ENCODE peak calls at places on chromosome 22, in eight cellular contexts. Q is upper lobe of right lung; O is EL; M is head of caudate nucleus; I is right atrium auricular region; J is posterior vena cava; C is epithelial cell of esophagus; L is stimulated activated CD4-positive, alpha-beta T cell treated with anti-CD3 and anti-CD28 coated beads, Interleukin-15, amount 100 ng/mL, for 1 hour. W is an unnamed sample.
A peak's percentile ranks its signal among the peaks of the same experiment; 100 is the strongest.

GRCh38 chr22:49233507-49234100 is 594.1 kb downstream of the BRD1 start:
- DNase-seq in Q (no peak), I (peak; percentile 38), L (no peak), C (no peak), M (no peak), O (no peak), J (peak; percentile 34), W (peak; percentile 51)

GRCh38 chr22:37057796-37058510 is 6.4 kb downstream of the KCTD17 start:
- DNase-seq in Q (no peak), I (no peak), M (no peak), C (no peak), J (no peak), L (no peak), O (no peak), W (no peak)

GRCh38 chr22:42955842-42956241 is 59.1 kb downstream of the PACSIN2 start:
- DNase-seq in L (no peak), C (no peak), M (no peak), I (no peak), J (no peak), O (no peak), Q (no peak), W (no peak)

GRCh38 chr22:49906071-49906798 is 12.0 kb downstream of the ALG12 start:
- DNase-seq in O (no peak), I (no peak), M (no peak), C (no peak), J (no peak), L (no peak), Q (peak; percentile 60), W (no peak)

GRCh38 chr22:49727191-49727880 is 100.3 kb downstream of the BRD1 start:
- DNase-seq in Q (peak; percentile 47), C (no peak), L (no peak), J (peak; percentile 64), O (no peak), M (no peak), I (no peak), W (peak; percentile 61)

GRCh38 chr22:45903355-45904149 is 73.4 kb downstream of the WNT7B start:
- DNase-seq in I (no peak), L (no peak), J (no peak), C (peak; percentile 55), M (no peak), O (peak; percentile 84), Q (no peak), W (no peak)

GRCh38 chr22:48426466-48427380 is 1401.0 kb downstream of the BRD1 start:
- DNase-seq in L (no peak), M (no peak), O (no peak), C (no peak), J (peak; percentile 78), Q (peak; percentile 42), I (no peak), W (no peak)

GRCh38 chr22:49322861-49323622 is 504.6 kb downstream of the BRD1 start:
- DNase-seq in C (no peak), I (no peak), L (no peak), Q (peak; percentile 25), O (no peak), M (no peak), J (peak; percentile 26), W (peak; percentile 48)

GRCh38 chr22:30863161-30863833 is 105.3 kb downstream of the MORC2 start:
- DNase-seq in M (no peak), C (no peak), O (no peak), I (no peak), J (peak; percentile 61), L (no peak), Q (peak; percentile 42), W (peak; percentile 58)

GRCh38 chr22:46941958-46942815 is 179.7 kb downstream of the TBC1D22A start:
- DNase-seq in J (no peak), L (no peak), O (no peak), C (no peak), Q (no peak), I (peak; percentile 57), M (no peak), W (no peak)

GRCh38 chr22:19446603-19447387 is 716 bp downstream of the C22orf39 start:
- DNase-seq in Q (no peak), M (no peak), C (no peak), L (no peak), I (no peak), O (peak; percentile 23), J (no peak), W (no peak)

GRCh38 chr22:24434472-24435322 is 7.3 kb downstream of the ADORA2A start:
- DNase-seq in M (no peak), I (no peak), L (peak; percentile 39), Q (peak; percentile 59), O (no peak), C (no peak), J (peak; percentile 86), W (no peak)

GRCh38 chr22:45328822-45329535 is 19.2 kb downstream of the FAM118A start:
- DNase-seq in I (no peak), O (no peak), L (no peak), M (no peak), J (peak; percentile 66), C (no peak), Q (no peak), W (no peak)

GRCh38 chr22:37454857-37455686 is 27.8 kb upstream of the ELFN2 start:
- DNase-seq in M (no peak), C (peak; percentile 83), J (no peak), I (no peak), O (peak; percentile 89), L (no peak), Q (peak; percentile 79), W (no peak)

GRCh38 chr22:45549739-45550138 is 47.1 kb downstream of the FBLN1 start:
- DNase-seq in L (no peak), J (peak; percentile 66), O (no peak), I (no peak), C (peak; percentile 61), Q (no peak), M (no peak), W (no peak)

GRCh38 chr22:20436309-20437252 is 1.0 kb downstream of the SCARF2 start:
- DNase-seq in J (peak; percentile 83), I (no peak), M (no peak), O (peak; percentile 61), L (no peak), Q (peak; percentile 69), C (no peak), W (no peak)

GRCh38 chr22:35102663-35103062 is 36.7 kb downstream of the ISX start:
- DNase-seq in M (peak; percentile 6), O (peak; percentile 44), I (no peak), C (peak; percentile 16), L (no peak), Q (no peak), J (no peak), W (no peak)

GRCh38 chr22:31585161-31585859 is 76.7 kb downstream of the PISD start:
- DNase-seq in I (peak; percentile 69), J (peak; percentile 67), O (peak; percentile 59), M (no peak), C (no peak), Q (no peak), L (no peak), W (no peak)

GRCh38 chr22:21568207-21569075 is 927 bp downstream of the UBE2L3 start:
- DNase-seq in J (no peak), I (no peak), L (no peak), Q (peak; percentile 70), C (no peak), O (peak; percentile 49), M (peak; percentile 18), W (no peak)

GRCh38 chr22:44192098-44192810 is 11.5 kb downstream of the PARVG start:
- DNase-seq in M (no peak), J (no peak), I (no peak), Q (no peak), L (no peak), O (peak; percentile 21), C (peak; percentile 28), W (no peak)

GRCh38 chr22:49237703-49238102 is 590.0 kb downstream of the BRD1 start:
- DNase-seq in O (no peak), L (no peak), I (peak; percentile 7), J (peak; percentile 72), C (no peak), M (no peak), Q (no peak), W (peak; percentile 29)

GRCh38 chr22:25829808-25830777 is 88.1 kb downstream of the MYO18B start:
- DNase-seq in L (no peak), Q (no peak), C (no peak), I (no peak), J (no peak), O (no peak), M (no peak), W (no peak)

GRCh38 chr22:17706451-17706900 is 67.8 kb downstream of the BID start:
- DNase-seq in L (peak; percentile 2), C (peak; percentile 93), O (peak; percentile 95), M (peak; percentile 66), Q (no peak), I (no peak), J (no peak), W (no peak)

GRCh38 chr22:30235687-30236170 is 10.8 kb downstream of the LIF start:
- DNase-seq in Q (no peak), C (peak; percentile 68), M (no peak), L (no peak), J (no peak), O (peak; percentile 98), I (no peak), W (no peak)

GRCh38 chr22:25081409-25081824 is 118.2 kb upstream of the CRYBB3 start:
- DNase-seq in M (peak; percentile 30), C (peak; percentile 42), Q (no peak), J (no peak), L (no peak), O (peak; percentile 10), I (no peak), W (no peak)

GRCh38 chr22:39654527-39654926 is 84.0 kb downstream of the CACNA1I start:
- DNase-seq in J (no peak), O (no peak), I (no peak), L (no peak), M (no peak), Q (no peak), C (no peak), W (no peak)

GRCh38 chr22:41929158-41929896 is 2.7 kb upstream of the TNFRSF13C start:
- DNase-seq in C (no peak), M (no peak), O (no peak), I (no peak), J (no peak), L (no peak), Q (no peak), W (no peak)

GRCh38 chr22:38955926-38956325 is 1.5 kb upstream of the APOBEC3A start:
- DNase-seq in I (no peak), L (no peak), Q (no peak), J (peak; percentile 26), M (no peak), C (no peak), O (no peak), W (no peak)

GRCh38 chr22:45192701-45193187 is 29.0 kb downstream of the NUP50 start:
- DNase-seq in M (peak; percentile 22), I (no peak), C (no peak), O (no peak), Q (no peak), J (no peak), L (no peak), W (no peak)

GRCh38 chr22:20238567-20239062 is 29.5 kb downstream of the RTN4R start:
- DNase-seq in L (no peak), I (no peak), Q (peak; percentile 84), J (no peak), C (peak; percentile 34), O (peak; percentile 36), M (no peak), W (no peak)

GRCh38 chr22:43823911-43824665 is 12.0 kb upstream of the EFCAB6 start:
- DNase-seq in C (no peak), M (no peak), J (no peak), L (no peak), O (no peak), Q (peak; percentile 35), I (no peak), W (peak; percentile 44)

GRCh38 chr22:38203855-38204497 is 2.2 kb downstream of the MAFF start:
- DNase-seq in C (no peak), L (no peak), Q (no peak), O (peak; percentile 81), I (no peak), M (no peak), J (no peak), W (no peak)

GRCh38 chr22:50175921-50176849 is 5.7 kb downstream of the PANX2 start:
- DNase-seq in O (no peak), I (no peak), C (no peak), L (no peak), Q (no peak), J (no peak), M (no peak), W (no peak)

W was measured in type B pancreatic cell.